ENCODE peak calls at places on chromosome 10, in four cellular contexts. F is GM10248, S is Panc1, X is H9. P is an unnamed sample.

GRCh38 chr10:61752111-61753011 is 89.6 kb downstream of the CABCOCO1 start:
- DNase-seq in X (no peak), F (no peak), S (no peak), P (no peak)

GRCh38 chr10:209357-209756 is 74.1 kb downstream of the ZMYND11 start:
- DNase-seq in F (no peak), X (no peak), S (no peak), P (no peak)

GRCh38 chr10:129968937-129969527 is 5.0 kb upstream of the EBF3 start:
- DNase-seq in X (peak), S (no peak), F (no peak), P (peak)

GRCh38 chr10:16686081-16686902 is 130.9 kb downstream of the RSU1 start:
- DNase-seq in X (no peak), F (no peak), S (no peak), P (no peak)

GRCh38 chr10:127151981-127152699 is 44.3 kb downstream of the INSYN2A start:
- DNase-seq in S (no peak), F (no peak), X (no peak), P (no peak)

GRCh38 chr10:122568551-122568950 is 8.0 kb downstream of the DMBT1 start:
- DNase-seq in F (no peak), X (no peak), S (no peak), P (no peak)

GRCh38 chr10:30820282-30820991 is 190.9 kb upstream of the LYZL2 start:
- DNase-seq in X (no peak), F (no peak), S (no peak), P (no peak)

GRCh38 chr10:46542567-46543323 is 13.7 kb downstream of the GPRIN2 start:
- DNase-seq in F (no peak), S (no peak), X (no peak), P (no peak)

GRCh38 chr10:121792198-121792597 is 135.6 kb downstream of the ATE1 start:
- DNase-seq in F (no peak), X (no peak), S (no peak), P (no peak)

GRCh38 chr10:107809889-107810288 is 645.4 kb upstream of the SORCS1 start:
- DNase-seq in S (no peak), F (no peak), X (no peak), P (no peak)

GRCh38 chr10:88879754-88880286 is at the start of gene STAMBPL1:
- DNase-seq in S (peak), F (peak), X (no peak), P (no peak)

GRCh38 chr10:96188911-96189310 is 58.8 kb downstream of the ZNF518A start:
- DNase-seq in S (no peak), X (no peak), F (no peak), P (no peak)

GRCh38 chr10:43112608-43112961 is 25.7 kb upstream of the CSGALNACT2 start:
- DNase-seq in X (no peak), S (no peak), F (no peak), P (no peak)

GRCh38 chr10:132117146-132117545 is 51.4 kb downstream of the JAKMIP3 start:
- DNase-seq in X (no peak), S (no peak), F (no peak), P (no peak)

GRCh38 chr10:86287966-86288579 is 78.5 kb downstream of the GRID1 start:
- DNase-seq in X (peak), F (no peak), S (no peak), P (no peak)

GRCh38 chr10:31759124-31759798 is 169.4 kb downstream of the ARHGAP12 start:
- DNase-seq in X (peak), F (peak), S (no peak), P (peak)

GRCh38 chr10:124267231-124267885 is 151.4 kb downstream of the OAT start:
- DNase-seq in X (no peak), F (no peak), S (no peak), P (no peak)

GRCh38 chr10:13224210-13224995 is 9.8 kb downstream of the UCMA start:
- DNase-seq in F (no peak), X (no peak), S (no peak), P (no peak)

GRCh38 chr10:123424537-123424936 is 241.6 kb upstream of the GPR26 start:
- DNase-seq in S (no peak), F (no peak), X (no peak), P (no peak)

GRCh38 chr10:127346604-127347003 is 150.2 kb upstream of the INSYN2A start:
- DNase-seq in F (peak), X (no peak), S (no peak), P (no peak)

GRCh38 chr10:22321831-22322662 is 1.1 kb downstream of the BMI1 start:
- DNase-seq in X (peak), S (no peak), F (peak), P (peak)

GRCh38 chr10:85508159-85508558 is 858.4 kb downstream of the GRID1 start:
- DNase-seq in X (no peak), F (no peak), S (no peak), P (no peak)

GRCh38 chr10:78306358-78306757 is 272.7 kb downstream of the RPS24 start:
- DNase-seq in X (no peak), F (no peak), S (no peak), P (no peak)

GRCh38 chr10:101878869-101879268 is 35.3 kb upstream of the KCNIP2 start:
- DNase-seq in X (no peak), F (no peak), S (no peak), P (no peak)

GRCh38 chr10:4407783-4408182 is 418.2 kb upstream of the AKR1E2 start:
- DNase-seq in X (no peak), F (no peak), S (no peak), P (no peak)

GRCh38 chr10:26733750-26734568 is 36.5 kb downstream of the PDSS1 start:
- DNase-seq in X (no peak), F (no peak), S (no peak), P (peak)

GRCh38 chr10:69891057-69891617 is 89.4 kb downstream of the COL13A1 start:
- DNase-seq in X (no peak), F (no peak), S (no peak), P (no peak)

GRCh38 chr10:105347487-105347886 is 706.4 kb downstream of the SORCS3 start:
- DNase-seq in X (no peak), S (no peak), F (no peak), P (no peak)

P was measured in neuronal stem cell.